ENCODE peak calls at places on chromosomes 5 and 9, in nine cellular contexts. H is tibial nerve; L is CD8-positive, alpha-beta T cell; S is neural progenitor cell; W is sigmoid colon; F is fibroblast of lung; N is esophagus squamous epithelium; Z is cardiac fibroblast; Y is fibroblast of pulmonary artery. A is an unnamed sample.

GRCh38 chr5:96781031-96781733 is 26.6 kb downstream of the ERAP1 start:
- DNase-seq in H (no peak), L (no peak), S (no peak), W (no peak), F (peak; percentile 44), N (no peak), Z (peak; percentile 49), Y (peak; percentile 61), A (no peak)

GRCh38 chr5:160287378-160288051 is 24.8 kb downstream of the CCNJL start:
- DNase-seq in H (no peak), L (no peak), S (peak; percentile 96), W (no peak), F (no peak), N (no peak), Z (no peak), Y (peak; percentile 33), A (peak; percentile 88)

GRCh38 chr5:177005619-177006264 is 837 bp downstream of the UIMC1 start:
- DNase-seq in H (peak; percentile 45), L (peak; percentile 22), S (peak; percentile 87), W (peak; percentile 87), F (peak; percentile 55), N (no peak), Z (peak; percentile 75), Y (peak; percentile 70), A (peak; percentile 89)

GRCh38 chr5:68378204-68378830 is 162.8 kb downstream of the PIK3R1 start:
- DNase-seq in H (no peak), L (no peak), S (no peak), W (no peak), F (no peak), N (no peak), Z (no peak), Y (no peak), A (no peak)

GRCh38 chr5:24909210-24909609 is 264.4 kb upstream of the CDH10 start:
- DNase-seq in H (no peak), L (no peak), S (no peak), W (no peak), F (no peak), N (no peak), Z (no peak), Y (no peak), A (no peak)

GRCh38 chr5:45521067-45521466 is 175.1 kb downstream of the HCN1 start:
- DNase-seq in H (no peak), L (no peak), S (peak; percentile 83), W (no peak), F (peak; percentile 21), N (no peak), Z (no peak), Y (peak; percentile 29), A (no peak)

GRCh38 chr9:136311433-136312375 is 7.8 kb upstream of the CCDC187 start:
- DNase-seq in H (no peak), L (no peak), S (no peak), W (no peak), F (no peak), N (no peak), Z (no peak), Y (no peak), A (peak; percentile 73)

GRCh38 chr9:16526380-16526779 is 344.1 kb downstream of the BNC2 start:
- DNase-seq in H (no peak), L (no peak), S (no peak), W (no peak), F (no peak), N (no peak), Z (peak; percentile 91), Y (peak; percentile 81), A (no peak)

GRCh38 chr9:82024931-82025330 is 36.4 kb downstream of the SPATA31D1 start:
- DNase-seq in H (no peak), L (no peak), S (no peak), W (no peak), F (no peak), N (no peak), Z (no peak), Y (no peak), A (no peak)

GRCh38 chr9:18149457-18150011 is 324.4 kb upstream of the ADAMTSL1 start:
- DNase-seq in H (no peak), L (no peak), S (no peak), W (no peak), F (no peak), N (no peak), Z (no peak), Y (peak; percentile 11), A (no peak)

GRCh38 chr9:94648191-94648590 is 8.9 kb upstream of the FBP1 start:
- DNase-seq in H (no peak), L (no peak), S (no peak), W (no peak), F (no peak), N (no peak), Z (no peak), Y (no peak), A (no peak)

GRCh38 chr9:27467486-27467885 is 56.6 kb upstream of the IFNK start:
- DNase-seq in H (no peak), L (no peak), S (peak; percentile 22), W (no peak), F (no peak), N (no peak), Z (no peak), Y (no peak), A (no peak)

GRCh38 chr9:89505048-89505447 is 7.1 kb upstream of the SEMA4D start:
- DNase-seq in H (no peak), L (no peak), S (no peak), W (no peak), F (no peak), N (no peak), Z (no peak), Y (no peak), A (no peak)

GRCh38 chr5:75265731-75266130 is 29.1 kb upstream of the ANKRD31 start:
- DNase-seq in H (no peak), L (no peak), S (peak; percentile 35), W (no peak), F (peak; percentile 53), N (no peak), Z (peak; percentile 53), Y (peak; percentile 56), A (no peak)

GRCh38 chr9:87285183-87285582 is 212.5 kb upstream of the DAPK1 start:
- DNase-seq in H (no peak), L (no peak), S (no peak), W (no peak), F (no peak), N (no peak), Z (no peak), Y (peak; percentile 70), A (no peak)

GRCh38 chr9:92463989-92464388 is 18.3 kb downstream of the ASPN start:
- DNase-seq in H (no peak), L (no peak), S (no peak), W (no peak), F (peak; percentile 92), N (no peak), Z (peak; percentile 93), Y (peak; percentile 79), A (no peak)

GRCh38 chr9:35415769-35416427 is 74.0 kb upstream of the RUSC2 start:
- DNase-seq in H (no peak), L (no peak), S (peak; percentile 22), W (no peak), F (no peak), N (no peak), Z (no peak), Y (no peak), A (no peak)
- TF ChIP-seq CTCF in H (no peak), L (no peak), S (peak; percentile 41), W (no peak), F (no peak), N (no peak), Z (no peak), Y (no peak), A (no peak)

GRCh38 chr5:42321800-42322199 is 101.4 kb upstream of the GHR start:
- DNase-seq in H (no peak), L (no peak), S (peak; percentile 4), W (no peak), F (no peak), N (no peak), Z (no peak), Y (no peak), A (no peak)
- H3K4me3 ChIP-seq in H (no peak overlapping the region), L (no peak overlapping the region), S (no peak overlapping the region), W (no peak overlapping the region), F (no peak overlapping the region), N (no peak overlapping the region), Z (no peak overlapping the region), Y (no peak overlapping the region), A (no peak overlapping the region)

DNA sequence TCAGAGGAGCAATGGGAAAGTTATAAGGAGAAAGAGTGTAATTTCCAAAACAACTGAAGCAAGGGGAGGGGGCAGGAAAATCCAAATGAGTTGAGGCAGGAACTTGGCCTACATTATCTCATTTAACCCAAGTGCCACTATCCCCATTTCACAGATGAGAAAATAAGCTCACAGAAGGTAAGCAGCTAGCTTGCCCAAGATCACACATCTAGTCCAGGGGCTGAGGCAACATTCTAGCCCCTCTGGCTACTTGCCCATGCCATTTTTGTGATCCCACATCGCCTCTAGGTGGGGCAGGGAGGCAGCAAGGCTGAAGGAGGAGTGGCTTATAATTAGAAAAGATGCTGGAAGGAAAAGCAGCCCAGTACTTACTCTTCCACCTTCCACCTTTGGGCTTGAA is 2.6 kb upstream of the PSIP1 start:
- DNase-seq in H (no peak), L (no peak), S (peak; percentile 66), W (no peak), F (peak; percentile 36), N (no peak), Z (peak; percentile 27), Y (peak; percentile 35), A (no peak)
- TF ChIP-seq CTCF in H (no peak), L (no peak), S (peak; percentile 53), W (no peak), F (no peak), N (no peak), Z (no peak), Y (peak; percentile 9), A (no peak)

DNA sequence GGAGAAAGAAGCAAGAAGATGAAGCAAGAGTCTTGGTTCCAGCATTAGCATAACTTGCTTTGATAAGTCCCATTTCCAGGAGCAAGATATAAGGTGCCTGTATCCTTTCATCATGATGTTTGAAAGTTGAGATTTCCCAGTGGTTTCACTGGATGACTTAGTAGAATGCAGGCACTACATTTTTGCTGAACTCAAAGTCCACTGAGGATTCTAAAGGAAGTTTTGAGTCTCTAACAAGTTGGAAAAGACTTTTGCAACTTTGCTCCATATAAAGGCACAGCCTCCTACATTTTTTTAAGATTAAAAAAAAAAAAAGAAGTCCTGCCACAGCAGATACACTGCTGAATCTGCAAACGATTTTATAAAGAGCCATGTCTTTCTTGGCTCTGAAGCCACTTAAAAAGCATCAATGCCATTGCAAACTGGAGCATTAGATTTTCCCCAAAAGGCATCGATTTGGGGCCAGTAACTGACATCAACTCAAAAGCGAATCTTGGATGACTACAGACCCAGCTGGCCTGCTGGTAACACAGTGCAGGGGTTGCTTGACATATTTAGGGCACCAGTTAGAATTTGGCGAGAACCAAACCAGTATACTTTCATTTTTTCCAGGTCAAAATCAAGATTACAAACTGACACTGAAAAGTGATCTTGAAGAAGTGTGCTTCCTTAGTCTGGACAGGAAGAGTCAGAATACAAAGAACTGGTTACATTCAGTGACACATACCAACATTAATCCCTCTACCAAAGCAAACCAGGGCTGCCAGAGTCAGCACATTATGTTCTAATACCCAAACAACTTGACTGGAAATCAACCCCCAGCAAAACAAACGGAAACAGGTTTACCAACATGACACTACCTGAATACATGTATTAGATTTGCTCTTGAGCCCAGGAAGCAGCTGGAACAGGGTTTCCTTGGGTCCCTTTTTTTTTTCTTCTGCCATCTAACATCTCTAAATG is 39.1 kb upstream of the KCNV2 start:
- DNase-seq in H (no peak), L (no peak), S (no peak), W (no peak), F (no peak), N (no peak), Z (no peak), Y (no peak), A (no peak)
- H3K4me3 ChIP-seq in H (no peak overlapping the region), L (no peak overlapping the region), S (no peak overlapping the region), W (no peak overlapping the region), F (no peak overlapping the region), N (peak overlapping the region; percentile 10), Z (no peak overlapping the region), Y (no peak overlapping the region), A (no peak overlapping the region)

GRCh38 chr5:31823477-31823876 is 184.5 kb downstream of the PDZD2 start:
- DNase-seq in H (no peak), L (no peak), S (no peak), W (no peak), F (no peak), N (no peak), Z (peak; percentile 20), Y (peak; percentile 10), A (no peak)
- TF ChIP-seq CTCF in H (no peak), L (no peak), S (no peak), W (no peak), F (no peak), N (no peak), Z (no peak), Y (peak; percentile 2), A (no peak)